ENCODE peak calls at places on chromosome 9, in six cellular contexts. H is mucosa of gallbladder, R is EL, L is DMS 273 treated with DMSO at 0.1 percent for 48 hours, V is NCI-H2081, A is T-helper 2 cell. O is an unnamed sample.

GRCh38 chr9:83620841-83621636 is 1.9 kb upstream of the IDNK start:
- DNase-seq in H (peak; percentile 30), A (peak; percentile 16), L (peak; percentile 15), R (peak; percentile 57), V (peak; percentile 39), O (peak; percentile 49)

GRCh38 chr9:35863583-35863982 is 6.6 kb downstream of the OR13J1 start:
- DNase-seq in V (no peak), A (no peak), H (no peak), L (no peak), R (no peak), O (no peak)

GRCh38 chr9:108636023-108636422 is 219.8 kb downstream of the ACTL7B start:
- DNase-seq in L (no peak), A (no peak), H (no peak), V (no peak), R (peak; percentile 21), O (no peak)

GRCh38 chr9:120289990-120290925 is 289.7 kb downstream of the CDK5RAP2 start:
- DNase-seq in R (no peak), V (no peak), L (no peak), A (no peak), H (no peak), O (no peak)

GRCh38 chr9:14218253-14218652 is 95.7 kb downstream of the NFIB start:
- DNase-seq in A (no peak), V (no peak), R (no peak), L (no peak), H (no peak), O (no peak)

GRCh38 chr9:36045610-36046009 is 8.9 kb downstream of the RECK start:
- DNase-seq in A (no peak), V (no peak), R (no peak), L (no peak), H (no peak), O (no peak)

GRCh38 chr9:22238809-22239684 is 207.6 kb upstream of the DMRTA1 start:
- DNase-seq in V (peak; percentile 16), R (peak; percentile 68), L (peak; percentile 12), H (no peak), A (no peak), O (peak; percentile 15)

GRCh38 chr9:113910036-113910639 is 34.0 kb downstream of the ZNF618 start:
- DNase-seq in A (no peak), H (peak; percentile 85), L (no peak), R (no peak), V (peak; percentile 81), O (no peak)

GRCh38 chr9:105306533-105307140 is 62.2 kb downstream of the SLC44A1 start:
- DNase-seq in H (no peak), R (no peak), L (no peak), A (no peak), V (no peak), O (no peak)

GRCh38 chr9:105507096-105507495 is 50.8 kb upstream of the FKTN start:
- DNase-seq in L (no peak), H (no peak), V (no peak), R (no peak), A (no peak), O (no peak)

GRCh38 chr9:118170032-118170955 is 466.1 kb downstream of the TLR4 start:
- DNase-seq in L (peak; percentile 22), A (no peak), R (peak; percentile 47), H (peak; percentile 39), V (peak; percentile 82), O (peak; percentile 48)

GRCh38 chr9:99878651-99879050 is 27.8 kb upstream of the STX17 start:
- DNase-seq in L (no peak), H (no peak), R (no peak), A (no peak), V (no peak), O (no peak)

GRCh38 chr9:91055845-91056244 is 254.2 kb downstream of the SYK start:
- DNase-seq in L (no peak), A (no peak), H (no peak), R (no peak), V (no peak), O (no peak)

GRCh38 chr9:106587021-106587420 is 275.9 kb upstream of the ZNF462 start:
- DNase-seq in L (no peak), R (peak; percentile 67), H (no peak), V (no peak), A (no peak), O (no peak)

GRCh38 chr9:90921104-90921503 is 119.5 kb downstream of the SYK start:
- DNase-seq in L (no peak), R (no peak), V (no peak), A (no peak), H (peak; percentile 28), O (peak; percentile 15)

GRCh38 chr9:281753-282645 is 67.3 kb downstream of the DOCK8 start:
- DNase-seq in R (no peak), H (no peak), A (peak; percentile 27), V (no peak), L (no peak), O (no peak)

GRCh38 chr9:14366071-14366470 is 52.1 kb upstream of the NFIB start:
- DNase-seq in V (no peak), A (no peak), H (no peak), R (peak; percentile 95), L (no peak), O (no peak)

GRCh38 chr9:125470767-125471580 is 209.3 kb downstream of the GAPVD1 start:
- DNase-seq in A (no peak), R (no peak), V (no peak), H (no peak), L (no peak), O (no peak)

GRCh38 chr9:132411091-132411508 is 1.1 kb downstream of the CFAP77 start:
- DNase-seq in A (peak; percentile 59), R (peak; percentile 34), L (peak; percentile 12), H (peak; percentile 34), V (peak; percentile 80), O (peak; percentile 50)

GRCh38 chr9:127033784-127034183 is 88.7 kb downstream of the ANGPTL2 start:
- DNase-seq in V (no peak), A (no peak), H (no peak), R (peak; percentile 36), L (no peak), O (no peak)

O was measured in NCI-H1694.